ENCODE peak calls at places on chromosomes 6 and 20, in four cellular contexts. L is GM12865; I is PC-9; D is activated CD8-positive, alpha-beta T cell treated with anti-CD3 and anti-CD28 coated beads for 36 hours. H is an unnamed sample.

GRCh38 chr6:92433911-92434310 is 985.4 kb downstream of the EPHA7 start:
- DNase-seq in D (no peak), L (no peak), I (no peak), H (no peak)

GRCh38 chr6:33075568-33076405 is at the start of gene HLA-DPB1:
- DNase-seq in D (peak), I (no peak), L (peak), H (no peak)

GRCh38 chr6:119138906-119139541 is 60.6 kb upstream of the FAM184A start:
- DNase-seq in L (peak), D (peak), I (no peak), H (no peak)

GRCh38 chr6:77425676-77426075 is 37.6 kb downstream of the HTR1B start:
- DNase-seq in L (no peak), D (no peak), I (no peak), H (no peak)

GRCh38 chr6:95243091-95243490 is 334.2 kb upstream of the MANEA start:
- DNase-seq in L (no peak), I (no peak), D (no peak), H (no peak)

GRCh38 chr6:170271771-170272314 is 19.0 kb downstream of the DLL1 start:
- DNase-seq in L (peak), I (no peak), D (peak), H (no peak)

GRCh38 chr20:40467014-40467413 is 222.0 kb downstream of the MAFB start:
- DNase-seq in I (no peak), L (no peak), D (no peak), H (no peak)

GRCh38 chr20:18058661-18059467 is 1.1 kb upstream of the OVOL2 start:
- DNase-seq in D (no peak), L (no peak), I (peak), H (peak)

GRCh38 chr20:49657118-49657901 is 56.4 kb downstream of the B4GALT5 start:
- DNase-seq in L (no peak), I (no peak), D (no peak), H (no peak)

GRCh38 chr6:169398342-169399105 is 144.9 kb upstream of the THBS2 start:
- DNase-seq in I (no peak), L (no peak), D (no peak), H (no peak)

GRCh38 chr6:148413321-148414094 is 70.9 kb downstream of the SASH1 start:
- DNase-seq in D (no peak), L (no peak), I (no peak), H (no peak)

GRCh38 chr6:15491255-15491985 is 171.4 kb downstream of the DTNBP1 start:
- DNase-seq in L (peak), D (peak), I (no peak), H (peak)

GRCh38 chr20:20740595-20740994 is 28.2 kb upstream of the RALGAPA2 start:
- DNase-seq in L (no peak), D (no peak), I (no peak), H (no peak)

GRCh38 chr6:158441639-158442308 is 118.1 kb upstream of the TMEM181 start:
- DNase-seq in D (no peak), I (no peak), L (no peak), H (no peak)

GRCh38 chr6:2028457-2029038 is 216.9 kb downstream of the GMDS start:
- DNase-seq in I (peak), L (peak), D (no peak), H (no peak)

GRCh38 chr20:57442160-57442887 is 51.1 kb downstream of the RBM38 start:
- DNase-seq in D (no peak), I (no peak), L (no peak), H (peak)

GRCh38 chr6:686528-686927 is 6.4 kb downstream of the EXOC2 start:
- DNase-seq in L (no peak), D (no peak), I (no peak), H (no peak)

GRCh38 chr20:19113343-19113930 is 99.0 kb upstream of the SLC24A3 start:
- DNase-seq in D (no peak), L (no peak), I (no peak), H (no peak)

GRCh38 chr20:36060676-36061075 is 92.3 kb downstream of the CNBD2 start:
- DNase-seq in L (no peak), I (peak), D (no peak), H (no peak)

GRCh38 chr6:118103381-118104105 is 196.5 kb downstream of the SLC35F1 start:
- DNase-seq in L (no peak), D (no peak), I (no peak), H (no peak)

GRCh38 chr20:40741507-40742106 is 52.6 kb upstream of the MAFB start:
- DNase-seq in I (no peak), L (peak), D (peak), H (peak)

GRCh38 chr20:13670160-13670559 is 31.4 kb upstream of the TASP1 start:
- DNase-seq in I (no peak), D (no peak), L (peak), H (no peak)

GRCh38 chr20:63754008-63754407 is 14.4 kb downstream of the SLC2A4RG start:
- DNase-seq in D (no peak), I (no peak), L (no peak), H (no peak)

GRCh38 chr6:121305957-121306607 is 28.2 kb downstream of the TBC1D32 start:
- DNase-seq in I (peak), L (peak), D (no peak), H (peak)

GRCh38 chr20:19427480-19427879 is 215.0 kb downstream of the SLC24A3 start:
- DNase-seq in I (no peak), D (no peak), L (no peak), H (no peak)

GRCh38 chr6:33699131-33699530 is 12.4 kb downstream of the UQCC2 start:
- DNase-seq in L (no peak), I (no peak), D (no peak), H (no peak)

GRCh38 chr6:169805242-169805838 is 53.9 kb downstream of the ERMARD start:
- DNase-seq in D (no peak), L (peak), I (no peak), H (no peak)

GRCh38 chr6:170313716-170314295 is 7.2 kb downstream of the FAM120B start:
- DNase-seq in L (no peak), I (no peak), D (no peak), H (no peak)

GRCh38 chr6:72742274-72742673 is 120.4 kb downstream of the KCNQ5 start:
- DNase-seq in D (no peak), L (no peak), I (no peak), H (no peak)

GRCh38 chr6:138428943-138429616 is 25.1 kb downstream of the HEBP2 start:
- DNase-seq in L (peak), I (peak), D (no peak), H (no peak)

GRCh38 chr20:59948212-59948611 is 8.0 kb downstream of the FAM217B start:
- DNase-seq in I (peak), D (no peak), L (no peak), H (no peak)

GRCh38 chr20:17833036-17833674 is 133.4 kb downstream of the BANF2 start:
- DNase-seq in D (no peak), L (no peak), I (no peak), H (no peak)

GRCh38 chr6:4967301-4968030 is 36.4 kb downstream of the RPP40 start:
- DNase-seq in I (no peak), L (no peak), D (no peak), H (no peak)
- TF ChIP-seq CTCF in I (no peak), L (no peak), D (no peak), H (no peak)

DNA sequence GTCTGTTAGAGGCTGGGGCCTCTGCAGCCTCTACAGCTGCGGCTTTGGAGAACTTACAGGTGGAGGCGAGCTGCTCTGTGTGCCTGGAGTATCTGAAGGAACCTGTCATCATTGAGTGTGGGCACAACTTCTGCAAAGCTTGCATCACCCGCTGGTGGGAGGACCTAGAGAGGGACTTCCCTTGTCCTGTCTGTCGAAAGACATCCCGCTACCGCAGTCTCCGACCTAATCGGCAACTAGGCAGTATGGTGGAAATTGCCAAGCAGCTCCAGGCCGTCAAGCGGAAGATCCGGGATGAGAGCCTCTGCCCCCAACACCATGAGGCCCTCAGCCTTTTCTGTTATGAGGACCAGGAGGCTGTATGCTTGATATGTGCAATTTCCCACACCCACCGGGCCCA is 2.6 kb downstream of the TRIM39 start:
- DNase-seq in L (no peak), I (no peak), D (peak), H (no peak)
- TF ChIP-seq CTCF in L (no peak), I (no peak), D (no peak), H (no peak)

GRCh38 chr6:20918868-20919267 is 384.6 kb downstream of the CDKAL1 start:
- DNase-seq in L (peak), D (no peak), I (no peak), H (no peak)
- TF ChIP-seq CTCF in L (no peak), D (no peak), I (no peak), H (no peak)

DNA sequence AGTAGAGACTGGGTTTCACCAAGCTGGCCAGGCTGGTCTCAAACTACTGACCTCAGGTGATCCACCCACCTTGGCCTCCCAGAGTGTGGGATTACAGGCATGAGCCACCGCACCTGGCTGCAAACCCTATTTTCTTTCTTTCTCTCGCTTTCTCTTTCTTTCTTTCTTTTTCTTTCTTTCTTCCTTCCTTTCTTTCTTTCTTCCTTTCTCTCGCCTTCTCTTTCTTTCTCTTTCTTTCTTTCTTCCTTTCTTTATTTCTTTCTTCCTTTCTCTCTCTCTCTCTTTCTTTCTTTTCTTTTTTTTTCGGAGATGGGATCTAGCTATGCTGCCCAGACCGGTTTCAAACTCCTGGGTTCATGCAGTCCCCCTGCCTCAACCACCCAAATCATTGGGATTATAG is 47.0 kb upstream of the TGM3 start:
- DNase-seq in L (no peak), D (no peak), I (no peak), H (no peak)
- TF ChIP-seq CTCF in L (no peak), D (no peak), I (no peak), H (no peak)

GRCh38 chr6:159969204-159969912 is 476 bp downstream of the IGF2R start:
- DNase-seq in I (no peak), L (peak), D (peak), H (peak)
- TF ChIP-seq CTCF in I (no peak), L (no peak), D (no peak), H (no peak)

GRCh38 chr6:153790881-153791473 is 248.1 kb upstream of the OPRM1 start:
- DNase-seq in D (peak), L (peak), I (no peak), H (no peak)
- TF ChIP-seq CTCF in D (no peak), L (no peak), I (no peak), H (peak)

GRCh38 chr6:141990840-141991239 is 141.9 kb upstream of the GJE1 start:
- DNase-seq in I (no peak), D (no peak), L (no peak), H (no peak)

GRCh38 chr6:141986457-141986856 is 146.3 kb upstream of the GJE1 start:
- DNase-seq in L (no peak), I (no peak), D (no peak), H (no peak)

GRCh38 chr6:141989706-141989959 is 143.1 kb upstream of the GJE1 start:
- DNase-seq in L (no peak), I (no peak), D (no peak), H (no peak)

GRCh38 chr6:141988327-141988726 is 144.4 kb upstream of the GJE1 start:
- DNase-seq in D (no peak), I (no peak), L (no peak), H (no peak)

GRCh38 chr6:141988954-141989705 is 143.6 kb upstream of the GJE1 start:
- DNase-seq in L (peak), I (peak), D (peak), H (peak)
- TF ChIP-seq CTCF in L (peak), I (peak), D (peak), H (peak)